ENCODE peak calls at places on chromosomes 1 and 21, in five cellular contexts. R is kidney; T is DMS 273 treated with DMSO at 0.1 percent for 48 hours; P is activated T-helper 1 cell treated with anti-CD3 and anti-CD28 coated beads, Interleukin-12 subunit alpha, Interleukin-12 subunit beta, Interleukin-2, Interleukin-4 antibody, amounts not matched to agents 30 ng/mL and 10 ng/mL and 1 ng/mL, durations not matched to agents 14 hours and 24 hours and 36 hours; N is ELR. Z is an unnamed sample.

GRCh38 chr1:183023146-183023600 is at the start of gene LAMC1:
- DNase-seq in R (peak; percentile 93), T (peak; percentile 48), P (no peak), N (peak; percentile 91), Z (peak; percentile 87)

GRCh38 chr1:207579436-207579799 is 65.5 kb upstream of the CR1L start:
- DNase-seq in R (no peak), T (no peak), P (peak; percentile 29), N (peak; percentile 80), Z (no peak)

GRCh38 chr1:78408830-78409229 is 81.9 kb upstream of the PTGFR start:
- DNase-seq in R (no peak), T (no peak), P (no peak), N (peak; percentile 47), Z (no peak)

GRCh38 chr1:86914998-86915736 is 732 bp downstream of the HS2ST1 start:
- DNase-seq in R (peak; percentile 77), T (peak; percentile 43), P (peak; percentile 19), N (peak; percentile 73), Z (peak; percentile 86)

GRCh38 chr1:246195296-246195695 is 311.8 kb downstream of the SMYD3 start:
- DNase-seq in R (no peak), T (no peak), P (no peak), N (no peak), Z (no peak)

GRCh38 chr1:53652441-53653199 is 86.3 kb downstream of the GLIS1 start:
- DNase-seq in R (peak; percentile 7), T (no peak), P (no peak), N (peak; percentile 17), Z (peak; percentile 57)

GRCh38 chr1:67719329-67720196 is 34.6 kb downstream of the GADD45A start:
- DNase-seq in R (no peak), T (no peak), P (no peak), N (no peak), Z (no peak)

GRCh38 chr1:174682419-174683008 is 234.8 kb downstream of the GPR52 start:
- DNase-seq in R (no peak), T (no peak), P (no peak), N (peak; percentile 7), Z (no peak)

GRCh38 chr1:228735871-228736586 is 750 bp downstream of the RHOU start:
- DNase-seq in R (peak; percentile 85), T (no peak), P (no peak), N (peak; percentile 15), Z (peak; percentile 86)

GRCh38 chr1:228367798-228368791 is 38.5 kb downstream of the TRIM11 start:
- DNase-seq in R (peak; percentile 74), T (no peak), P (no peak), N (peak; percentile 8), Z (peak; percentile 76)

GRCh38 chr21:18760247-18760646 is 356.7 kb upstream of the TMPRSS15 start:
- DNase-seq in R (no peak), T (no peak), P (no peak), N (no peak), Z (no peak)

GRCh38 chr1:229578168-229579100 is 19.9 kb upstream of the ABCB10 start:
- DNase-seq in R (no peak), T (no peak), P (no peak), N (no peak), Z (no peak)

Z was measured in spleen.